ENCODE peak calls at places on chromosomes 11 and 22, in five cellular contexts. O is pulmonary artery endothelial cell, B is COR-L47, V is ELR, I is NB4. C is an unnamed sample.

GRCh38 chr22:49417326-49417725 is 410.3 kb downstream of the BRD1 start:
- DNase-seq in O (no peak), B (no peak), V (no peak), I (no peak), C (no peak)

GRCh38 chr11:17396598-17397310 is 8.3 kb upstream of the KCNJ11 start:
- DNase-seq in O (no peak), B (no peak), V (no peak), I (no peak), C (no peak)

GRCh38 chr22:32801001-32801435 is 487 bp upstream of the TIMP3 start:
- DNase-seq in O (no peak), B (no peak), V (no peak), I (no peak), C (no peak)

GRCh38 chr22:43731986-43732385 is 80.1 kb downstream of the EFCAB6 start:
- DNase-seq in O (peak), B (no peak), V (no peak), I (no peak), C (no peak)

GRCh38 chr22:20429254-20430100 is 8.1 kb downstream of the SCARF2 start:
- DNase-seq in O (no peak), B (peak), V (no peak), I (peak), C (peak)

GRCh38 chr11:112174789-112175595 is at the start of gene BCO2:
- DNase-seq in O (no peak), B (peak), V (peak), I (peak), C (peak)

GRCh38 chr22:49833340-49834007 is 5.8 kb upstream of the BRD1 start:
- DNase-seq in O (no peak), B (no peak), V (no peak), I (no peak), C (no peak)

GRCh38 chr11:85694385-85694980 is 8.5 kb upstream of the CCDC89 start:
- DNase-seq in O (peak), B (peak), V (peak), I (peak), C (peak)

GRCh38 chr11:109422755-109423113 is 744 bp downstream of the C11orf87 start:
- DNase-seq in O (no peak), B (no peak), V (no peak), I (no peak), C (peak)

GRCh38 chr11:56700919-56701485 is 2.1 kb downstream of the OR9G1 start:
- DNase-seq in O (no peak), B (no peak), V (no peak), I (no peak), C (no peak)

GRCh38 chr11:44246726-44247125 is 63.2 kb downstream of the ALX4 start:
- DNase-seq in O (no peak), B (no peak), V (no peak), I (no peak), C (no peak)

GRCh38 chr11:20661445-20661844 is 7.9 kb upstream of the NELL1 start:
- DNase-seq in O (no peak), B (no peak), V (no peak), I (no peak), C (no peak)